ENCODE peak calls at places on chromosomes 11 and 22, in seven cellular contexts. One of them, this sample, is unnamed.
A peak's percentile ranks its signal among the peaks of the same experiment; 100 is the strongest.

GRCh38 chr11:103395612-103396011 is 286.4 kb downstream of the DYNC2H1 start:
- DNase-seq in lower lobe of right lung: no peak
- DNase-seq in Peyer's patch: no peak
- DNase-seq in uterus: no peak
- DNase-seq in heart right ventricle: no peak
- DNase-seq in left ventricle myocardium inferior: no peak
- DNase-seq in CD8-positive, alpha-beta T cell: no peak
- DNase-seq in this sample: no peak

GRCh38 chr22:37611202-37611601 is 2.6 kb downstream of the GGA1 start:
- DNase-seq in Peyer's patch: no peak
- DNase-seq in lower lobe of right lung: no peak
- DNase-seq in CD8-positive, alpha-beta T cell: no peak
- DNase-seq in heart right ventricle: no peak
- DNase-seq in left ventricle myocardium inferior: no peak
- DNase-seq in uterus: no peak
- DNase-seq in this sample: no peak

GRCh38 chr11:68314203-68314885 is 2.0 kb downstream of the LRP5 start:
- DNase-seq in lower lobe of right lung: no peak
- DNase-seq in uterus: no peak
- DNase-seq in CD8-positive, alpha-beta T cell: no peak
- DNase-seq in heart right ventricle: no peak
- DNase-seq in left ventricle myocardium inferior: no peak
- DNase-seq in Peyer's patch: no peak
- DNase-seq in this sample: no peak

GRCh38 chr11:128324531-128325141 is 262.7 kb downstream of the ETS1 start:
- DNase-seq in Peyer's patch: peak; percentile 58
- DNase-seq in CD8-positive, alpha-beta T cell: peak; percentile 93
- DNase-seq in lower lobe of right lung: no peak
- DNase-seq in uterus: no peak
- DNase-seq in left ventricle myocardium inferior: no peak
- DNase-seq in heart right ventricle: no peak
- DNase-seq in this sample: no peak

GRCh38 chr11:124113890-124114289 is 1.4 kb upstream of the VWA5A start:
- DNase-seq in CD8-positive, alpha-beta T cell: no peak
- DNase-seq in left ventricle myocardium inferior: no peak
- DNase-seq in heart right ventricle: no peak
- DNase-seq in uterus: no peak
- DNase-seq in lower lobe of right lung: no peak
- DNase-seq in Peyer's patch: no peak
- DNase-seq in this sample: no peak

GRCh38 chr11:11157201-11157600 is 195.8 kb downstream of the CSNK2A3 start:
- DNase-seq in uterus: no peak
- DNase-seq in Peyer's patch: peak; percentile 29
- DNase-seq in heart right ventricle: no peak
- DNase-seq in left ventricle myocardium inferior: no peak
- DNase-seq in CD8-positive, alpha-beta T cell: peak; percentile 78
- DNase-seq in lower lobe of right lung: no peak
- DNase-seq in this sample: no peak

GRCh38 chr11:8005556-8005955 is 18.4 kb downstream of the EIF3F start:
- DNase-seq in CD8-positive, alpha-beta T cell: no peak
- DNase-seq in heart right ventricle: no peak
- DNase-seq in lower lobe of right lung: no peak
- DNase-seq in left ventricle myocardium inferior: no peak
- DNase-seq in uterus: no peak
- DNase-seq in Peyer's patch: no peak
- DNase-seq in this sample: no peak

GRCh38 chr11:11857769-11858168 is 16.0 kb downstream of the USP47 start:
- DNase-seq in left ventricle myocardium inferior: no peak
- DNase-seq in CD8-positive, alpha-beta T cell: no peak
- DNase-seq in uterus: no peak
- DNase-seq in Peyer's patch: no peak
- DNase-seq in lower lobe of right lung: no peak
- DNase-seq in heart right ventricle: no peak
- DNase-seq in this sample: no peak

GRCh38 chr22:24359452-24360120 is 67.8 kb upstream of the ADORA2A start:
- DNase-seq in heart right ventricle: no peak
- DNase-seq in Peyer's patch: no peak
- DNase-seq in left ventricle myocardium inferior: no peak
- DNase-seq in uterus: no peak
- DNase-seq in lower lobe of right lung: no peak
- DNase-seq in CD8-positive, alpha-beta T cell: no peak
- DNase-seq in this sample: no peak

GRCh38 chr11:121841487-121842167 is 274.4 kb downstream of the BLID start:
- DNase-seq in left ventricle myocardium inferior: no peak
- DNase-seq in heart right ventricle: no peak
- DNase-seq in uterus: no peak
- DNase-seq in CD8-positive, alpha-beta T cell: no peak
- DNase-seq in lower lobe of right lung: no peak
- DNase-seq in Peyer's patch: no peak
- DNase-seq in this sample: no peak

GRCh38 chr11:118705111-118705741 is 25.8 kb upstream of the TREH start:
- DNase-seq in lower lobe of right lung: peak; percentile 63
- DNase-seq in CD8-positive, alpha-beta T cell: peak; percentile 73
- DNase-seq in uterus: no peak
- DNase-seq in Peyer's patch: peak; percentile 56
- DNase-seq in heart right ventricle: no peak
- DNase-seq in left ventricle myocardium inferior: no peak
- DNase-seq in this sample: no peak

GRCh38 chr11:32438346-32438882 is 3.1 kb upstream of the WT1 start:
- DNase-seq in Peyer's patch: no peak
- DNase-seq in heart right ventricle: no peak
- DNase-seq in CD8-positive, alpha-beta T cell: no peak
- DNase-seq in lower lobe of right lung: no peak
- DNase-seq in uterus: no peak
- DNase-seq in left ventricle myocardium inferior: no peak
- DNase-seq in this sample: no peak

GRCh38 chr22:35519306-35520000 is 21.2 kb upstream of the RASD2 start:
- DNase-seq in lower lobe of right lung: no peak
- DNase-seq in heart right ventricle: no peak
- DNase-seq in left ventricle myocardium inferior: no peak
- DNase-seq in uterus: no peak
- DNase-seq in Peyer's patch: no peak
- DNase-seq in CD8-positive, alpha-beta T cell: no peak
- DNase-seq in this sample: no peak

GRCh38 chr11:97158256-97158655 is 768.4 kb downstream of the JRKL start:
- DNase-seq in uterus: no peak
- DNase-seq in CD8-positive, alpha-beta T cell: no peak
- DNase-seq in Peyer's patch: no peak
- DNase-seq in left ventricle myocardium inferior: no peak
- DNase-seq in lower lobe of right lung: no peak
- DNase-seq in heart right ventricle: no peak
- DNase-seq in this sample: no peak

GRCh38 chr11:65492387-65492636 is 6.5 kb upstream of the MALAT1 start:
- DNase-seq in CD8-positive, alpha-beta T cell: no peak
- DNase-seq in Peyer's patch: no peak
- DNase-seq in left ventricle myocardium inferior: no peak
- DNase-seq in uterus: no peak
- DNase-seq in lower lobe of right lung: no peak
- DNase-seq in heart right ventricle: no peak
- DNase-seq in this sample: no peak

GRCh38 chr11:117693344-117693743 is 103.7 kb downstream of the DSCAML1 start:
- DNase-seq in left ventricle myocardium inferior: no peak
- DNase-seq in CD8-positive, alpha-beta T cell: no peak
- DNase-seq in lower lobe of right lung: no peak
- DNase-seq in uterus: no peak
- DNase-seq in Peyer's patch: no peak
- DNase-seq in heart right ventricle: no peak
- DNase-seq in this sample: no peak

GRCh38 chr22:19398206-19398605 is 33.3 kb downstream of the HIRA start:
- DNase-seq in heart right ventricle: no peak
- DNase-seq in uterus: no peak
- DNase-seq in CD8-positive, alpha-beta T cell: no peak
- DNase-seq in Peyer's patch: no peak
- DNase-seq in left ventricle myocardium inferior: no peak
- DNase-seq in lower lobe of right lung: no peak
- DNase-seq in this sample: no peak

GRCh38 chr11:71914127-71914526 is 14.3 kb downstream of the XNDC1N start:
- DNase-seq in uterus: no peak
- DNase-seq in left ventricle myocardium inferior: no peak
- DNase-seq in heart right ventricle: no peak
- DNase-seq in lower lobe of right lung: no peak
- DNase-seq in CD8-positive, alpha-beta T cell: no peak
- DNase-seq in Peyer's patch: no peak
- DNase-seq in this sample: no peak

GRCh38 chr11:7418061-7418460 is 67.2 kb upstream of the OLFML1 start:
- DNase-seq in uterus: no peak
- DNase-seq in CD8-positive, alpha-beta T cell: no peak
- DNase-seq in left ventricle myocardium inferior: no peak
- DNase-seq in lower lobe of right lung: no peak
- DNase-seq in Peyer's patch: no peak
- DNase-seq in heart right ventricle: no peak
- DNase-seq in this sample: no peak

GRCh38 chr11:67098799-67099198 is 20.3 kb upstream of the KDM2A start:
- DNase-seq in heart right ventricle: no peak
- DNase-seq in uterus: no peak
- DNase-seq in left ventricle myocardium inferior: peak; percentile 43
- DNase-seq in Peyer's patch: no peak
- DNase-seq in lower lobe of right lung: no peak
- DNase-seq in CD8-positive, alpha-beta T cell: no peak
- DNase-seq in this sample: no peak

GRCh38 chr22:44954113-44954512 is 55.7 kb downstream of the PHF21B start:
- DNase-seq in Peyer's patch: no peak
- DNase-seq in lower lobe of right lung: no peak
- DNase-seq in CD8-positive, alpha-beta T cell: no peak
- DNase-seq in heart right ventricle: no peak
- DNase-seq in uterus: no peak
- DNase-seq in left ventricle myocardium inferior: no peak
- DNase-seq in this sample: no peak

GRCh38 chr11:128448487-128448886 is 138.9 kb downstream of the ETS1 start:
- DNase-seq in lower lobe of right lung: no peak
- DNase-seq in Peyer's patch: no peak
- DNase-seq in heart right ventricle: no peak
- DNase-seq in uterus: no peak
- DNase-seq in CD8-positive, alpha-beta T cell: no peak
- DNase-seq in left ventricle myocardium inferior: no peak
- DNase-seq in this sample: no peak

GRCh38 chr22:20618488-20618887 is 111.1 kb downstream of the MED15 start:
- DNase-seq in CD8-positive, alpha-beta T cell: no peak
- DNase-seq in heart right ventricle: no peak
- DNase-seq in lower lobe of right lung: no peak
- DNase-seq in uterus: no peak
- DNase-seq in left ventricle myocardium inferior: no peak
- DNase-seq in Peyer's patch: no peak
- DNase-seq in this sample: no peak

GRCh38 chr11:14519692-14520085 is 497 bp downstream of the PSMA1 start:
- DNase-seq in heart right ventricle: no peak
- DNase-seq in uterus: no peak
- DNase-seq in CD8-positive, alpha-beta T cell: no peak
- DNase-seq in Peyer's patch: no peak
- DNase-seq in lower lobe of right lung: no peak
- DNase-seq in left ventricle myocardium inferior: no peak
- DNase-seq in this sample: no peak

GRCh38 chr22:36552300-36552699 is 23.3 kb upstream of the EIF3D start:
- DNase-seq in lower lobe of right lung: no peak
- DNase-seq in CD8-positive, alpha-beta T cell: no peak
- DNase-seq in heart right ventricle: no peak
- DNase-seq in Peyer's patch: no peak
- DNase-seq in left ventricle myocardium inferior: no peak
- DNase-seq in uterus: no peak
- DNase-seq in this sample: no peak

GRCh38 chr22:21688706-21689381 is 23.0 kb downstream of the PPIL2 start:
- DNase-seq in left ventricle myocardium inferior: no peak
- DNase-seq in lower lobe of right lung: no peak
- DNase-seq in Peyer's patch: no peak
- DNase-seq in uterus: no peak
- DNase-seq in heart right ventricle: no peak
- DNase-seq in CD8-positive, alpha-beta T cell: no peak
- DNase-seq in this sample: no peak

GRCh38 chr11:20111871-20112270 is 48.4 kb downstream of the DBX1 start:
- DNase-seq in Peyer's patch: no peak
- DNase-seq in lower lobe of right lung: no peak
- DNase-seq in CD8-positive, alpha-beta T cell: no peak
- DNase-seq in heart right ventricle: no peak
- DNase-seq in uterus: no peak
- DNase-seq in left ventricle myocardium inferior: no peak
- DNase-seq in this sample: no peak

GRCh38 chr11:95831198-95831883 is 41.0 kb downstream of the CEP57 start:
- DNase-seq in CD8-positive, alpha-beta T cell: no peak
- DNase-seq in lower lobe of right lung: no peak
- DNase-seq in left ventricle myocardium inferior: no peak
- DNase-seq in uterus: no peak
- DNase-seq in heart right ventricle: no peak
- DNase-seq in Peyer's patch: no peak
- DNase-seq in this sample: no peak
- H3K27ac ChIP-seq in CD8-positive, alpha-beta T cell: no peak overlapping the region
- H3K27ac ChIP-seq in lower lobe of right lung: no peak overlapping the region
- H3K27ac ChIP-seq in left ventricle myocardium inferior: no peak overlapping the region
- H3K27ac ChIP-seq in uterus: no peak overlapping the region
- H3K27ac ChIP-seq in heart right ventricle: no peak overlapping the region
- H3K27ac ChIP-seq in Peyer's patch: no peak overlapping the region
- H3K27ac ChIP-seq in this sample: no peak overlapping the region

GRCh38 chr11:100687630-100688395 is 725 bp downstream of the ARHGAP42 start:
- DNase-seq in CD8-positive, alpha-beta T cell: no peak
- DNase-seq in lower lobe of right lung: peak; percentile 54
- DNase-seq in heart right ventricle: peak; percentile 29
- DNase-seq in uterus: peak; percentile 61
- DNase-seq in Peyer's patch: peak; percentile 31
- DNase-seq in left ventricle myocardium inferior: peak; percentile 31
- DNase-seq in this sample: peak; percentile 42
- H3K4me1 ChIP-seq in CD8-positive, alpha-beta T cell: no peaks in the 10 kb centered on the region
- H3K4me1 ChIP-seq in lower lobe of right lung: peaks cover 6% of the 10 kb centered on the region
- H3K4me1 ChIP-seq in heart right ventricle: peaks cover 31% of the 10 kb centered on the region
- H3K4me1 ChIP-seq in uterus: no peaks in the 10 kb centered on the region
- H3K4me1 ChIP-seq in Peyer's patch: no peaks in the 10 kb centered on the region
- H3K4me1 ChIP-seq in left ventricle myocardium inferior: peaks cover 53% of the 10 kb centered on the region
- H3K4me1 ChIP-seq in this sample: no peaks in the 10 kb centered on the region

GRCh38 chr11:119983240-119983732 is 154.6 kb downstream of the TRIM29 start:
- DNase-seq in heart right ventricle: no peak
- DNase-seq in Peyer's patch: no peak
- DNase-seq in uterus: no peak
- DNase-seq in CD8-positive, alpha-beta T cell: no peak
- DNase-seq in lower lobe of right lung: no peak
- DNase-seq in left ventricle myocardium inferior: no peak
- DNase-seq in this sample: no peak
- TF ChIP-seq CTCF in heart right ventricle: no peak
- TF ChIP-seq CTCF in Peyer's patch: no peak
- TF ChIP-seq CTCF in uterus: no peak
- TF ChIP-seq CTCF in CD8-positive, alpha-beta T cell: no peak
- TF ChIP-seq CTCF in lower lobe of right lung: no peak
- TF ChIP-seq CTCF in left ventricle myocardium inferior: no peak
- TF ChIP-seq CTCF in this sample: no peak

GRCh38 chr11:70498171-70498571 is 99.8 kb downstream of the CTTN start:
- DNase-seq in CD8-positive, alpha-beta T cell: no peak
- DNase-seq in uterus: no peak
- DNase-seq in Peyer's patch: no peak
- DNase-seq in heart right ventricle: no peak
- DNase-seq in lower lobe of right lung: peak; percentile 12
- DNase-seq in left ventricle myocardium inferior: peak; percentile 39
- DNase-seq in this sample: no peak
- H3K27ac ChIP-seq in CD8-positive, alpha-beta T cell: no peak overlapping the region
- H3K27ac ChIP-seq in uterus: no peak overlapping the region
- H3K27ac ChIP-seq in Peyer's patch: no peak overlapping the region
- H3K27ac ChIP-seq in heart right ventricle: no peak overlapping the region
- H3K27ac ChIP-seq in lower lobe of right lung: no peak overlapping the region
- H3K27ac ChIP-seq in left ventricle myocardium inferior: no peak overlapping the region
- H3K27ac ChIP-seq in this sample: no peak overlapping the region

This sample was measured in prostate gland.